ENCODE peak calls at places on chromosome 12, in seven cellular contexts. Z is mucosa of descending colon, M is aorta, E is transverse colon, H is GM23248, G is HCT116, I is PC-3. Y is an unnamed sample.

GRCh38 chr12:65098364-65098763 is 22.7 kb downstream of the WIF1 start:
- DNase-seq in H (peak; percentile 6), Z (no peak), G (no peak), E (no peak), M (no peak), I (peak; percentile 37), Y (peak; percentile 67)

GRCh38 chr12:12673296-12673695 is 22.7 kb downstream of the GPR19 start:
- DNase-seq in H (no peak), E (no peak), I (peak; percentile 53), M (no peak), Z (no peak), G (no peak), Y (no peak)

GRCh38 chr12:89966495-89967240 is 258.0 kb upstream of the ATP2B1 start:
- DNase-seq in I (no peak), M (no peak), E (no peak), Z (no peak), H (no peak), G (no peak), Y (no peak)

GRCh38 chr12:106629797-106630669 is 47.2 kb downstream of the RFX4 start:
- DNase-seq in Z (no peak), H (peak; percentile 14), I (peak; percentile 43), G (no peak), M (no peak), E (no peak), Y (peak; percentile 14)

GRCh38 chr12:113310489-113310888 is 24.4 kb downstream of the SLC8B1 start:
- DNase-seq in I (peak; percentile 51), G (no peak), E (no peak), Z (no peak), H (peak; percentile 13), M (no peak), Y (no peak)

GRCh38 chr12:78376257-78376656 is 488.3 kb upstream of the SYT1 start:
- DNase-seq in I (no peak), G (no peak), M (no peak), H (no peak), Z (no peak), E (no peak), Y (no peak)

GRCh38 chr12:12791756-12792346 is 6.4 kb downstream of the APOLD1 start:
- DNase-seq in I (no peak), Z (no peak), E (no peak), M (no peak), H (peak; percentile 48), G (no peak), Y (peak; percentile 53)

GRCh38 chr12:94704452-94704871 is 54.1 kb upstream of the TMCC3 start:
- DNase-seq in H (peak; percentile 84), G (no peak), E (no peak), M (no peak), I (peak; percentile 96), Z (peak; percentile 9), Y (peak; percentile 73)

GRCh38 chr12:117563007-117563406 is 201.6 kb upstream of the NOS1 start:
- DNase-seq in G (no peak), H (no peak), Z (no peak), E (no peak), M (no peak), I (no peak), Y (no peak)

GRCh38 chr12:128268348-128268725 is 1.4 kb downstream of the TMEM132C start:
- DNase-seq in Z (no peak), H (no peak), M (no peak), E (no peak), G (no peak), I (no peak), Y (no peak)

GRCh38 chr12:85951823-85952222 is 77.7 kb downstream of the NTS start:
- DNase-seq in M (no peak), E (no peak), I (peak; percentile 49), G (peak; percentile 19), Z (no peak), H (peak; percentile 18), Y (no peak)

GRCh38 chr12:110498984-110499706 is 2.8 kb downstream of the VPS29 start:
- DNase-seq in M (no peak), E (no peak), I (peak; percentile 36), G (no peak), Z (no peak), H (peak; percentile 69), Y (no peak)

GRCh38 chr12:78194448-78194847 is 363.8 kb downstream of the NAV3 start:
- DNase-seq in I (peak; percentile 82), Z (no peak), G (no peak), H (peak; percentile 95), E (no peak), M (no peak), Y (no peak)

GRCh38 chr12:48029811-48030650 is 25.8 kb upstream of the COL2A1 start:
- DNase-seq in Z (no peak), I (no peak), G (no peak), E (no peak), H (no peak), M (no peak), Y (no peak)

GRCh38 chr12:41190360-41190759 is 2.2 kb downstream of the PDZRN4 start:
- DNase-seq in Z (no peak), I (peak; percentile 44), E (no peak), H (peak; percentile 6), G (no peak), M (no peak), Y (no peak)

GRCh38 chr12:126033746-126034145 is 968.5 kb downstream of the AACS start:
- DNase-seq in G (no peak), E (peak; percentile 16), Z (peak; percentile 8), H (no peak), I (no peak), M (no peak), Y (no peak)

GRCh38 chr12:80186727-80187217 is 87.4 kb downstream of the OTOGL start:
- DNase-seq in E (peak; percentile 37), Z (peak; percentile 60), H (peak; percentile 97), I (peak; percentile 93), M (no peak), G (peak; percentile 85), Y (peak; percentile 64)

GRCh38 chr12:55063291-55063690 is 43.5 kb downstream of the NEUROD4 start:
- DNase-seq in H (no peak), G (no peak), I (no peak), Z (no peak), M (no peak), E (no peak), Y (no peak)
- H3K9me3 ChIP-seq in H (no peaks in the 10 kb centered on the region), G (no peaks in the 10 kb centered on the region), I (no peaks in the 10 kb centered on the region), Z (no peaks in the 10 kb centered on the region), M (peaks cover 2% of the 10 kb centered on the region), E (no peaks in the 10 kb centered on the region), Y (no peaks in the 10 kb centered on the region)

DNA sequence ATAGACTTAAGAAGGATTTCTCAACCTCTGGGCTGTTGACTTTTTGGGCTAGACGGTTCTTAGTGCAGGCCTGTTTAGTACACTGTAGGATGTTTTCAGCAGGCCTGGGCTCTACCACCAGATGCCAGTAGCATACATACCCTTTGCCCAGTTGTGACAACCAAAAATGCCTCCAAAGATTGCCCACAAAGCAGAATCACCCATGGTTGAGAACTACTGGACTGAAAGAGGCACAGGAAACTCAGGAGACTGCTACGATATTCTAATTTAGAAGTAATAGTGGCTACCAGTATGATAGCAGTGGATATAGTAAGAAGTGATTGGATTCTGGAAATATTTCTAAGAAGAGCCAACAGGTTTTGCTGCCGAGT is 15.5 kb downstream of the SLC35E3 start:
- DNase-seq in I (no peak), E (no peak), G (no peak), Z (no peak), H (no peak), M (no peak), Y (no peak)
- H3K4me3 ChIP-seq in I (no peak overlapping the region), E (no peak overlapping the region), G (no peak overlapping the region), Z (no peak overlapping the region), H (no peak overlapping the region), M (no peak overlapping the region), Y (no peak overlapping the region)

GRCh38 chr12:32508626-32509025 is 109.3 kb downstream of the FGD4 start:
- DNase-seq in Z (no peak), H (no peak), E (no peak), G (no peak), I (no peak), M (no peak), Y (no peak)

GRCh38 chr12:32507559-32508276 is 108.4 kb downstream of the FGD4 start:
- DNase-seq in E (no peak), I (no peak), Z (no peak), M (no peak), H (no peak), G (no peak), Y (no peak)

GRCh38 chr12:32512910-32513309 is 113.6 kb downstream of the FGD4 start:
- DNase-seq in I (no peak), E (peak; percentile 29), Z (no peak), M (no peak), H (no peak), G (no peak), Y (no peak)

GRCh38 chr12:32512379-32512778 is 113.0 kb downstream of the FGD4 start:
- DNase-seq in M (no peak), E (no peak), Z (no peak), H (no peak), I (no peak), G (no peak), Y (no peak)

GRCh38 chr12:32509328-32510122 is 110.2 kb downstream of the FGD4 start:
- DNase-seq in I (no peak), G (no peak), M (no peak), H (no peak), Z (no peak), E (no peak), Y (no peak)
- H3K9me3 ChIP-seq in I (no peaks in the 10 kb centered on the region), G (no peaks in the 10 kb centered on the region), M (no peaks in the 10 kb centered on the region), H (no peaks in the 10 kb centered on the region), Z (no peaks in the 10 kb centered on the region), E (no peaks in the 10 kb centered on the region), Y (no peaks in the 10 kb centered on the region)

DNA sequence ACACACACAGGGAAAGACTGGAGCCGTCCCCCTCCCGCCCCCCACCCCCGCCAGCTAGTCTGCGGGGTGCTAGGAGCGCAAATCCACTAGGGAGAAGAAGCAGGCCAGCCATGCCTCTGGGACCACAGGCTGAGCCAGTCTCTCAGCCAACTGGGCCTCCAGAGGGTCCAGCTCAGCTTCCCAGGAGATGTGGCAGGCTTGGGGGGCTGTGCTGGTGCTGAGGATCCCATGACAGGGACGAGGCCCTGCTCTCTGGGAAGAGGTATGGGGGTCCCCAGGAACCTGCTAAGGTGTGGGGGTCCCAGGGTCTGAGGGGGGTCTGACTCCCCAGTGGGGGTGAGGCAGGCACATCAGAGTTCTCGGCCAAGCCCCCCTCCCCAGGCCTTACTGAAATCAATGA is 133.5 kb downstream of the NCOR2 start:
- DNase-seq in E (no peak), Z (no peak), G (no peak), I (no peak), H (no peak), M (no peak), Y (no peak)
- H3K4me3 ChIP-seq in E (no peak overlapping the region), Z (no peak overlapping the region), G (no peak overlapping the region), I (no peak overlapping the region), H (no peak overlapping the region), M (no peak overlapping the region), Y (no peak overlapping the region)